ENCODE peak calls at places on chromosomes 5 and 9, in ten cellular contexts. C is AG04450; Q is mammary epithelial cell; Z is H54; S is GM12865; X is EL; H is tibial nerve; N is adrenal gland; I is stimulated activated CD4-positive, alpha-beta T cell treated with anti-CD3 and anti-CD28 coated beads, Interleukin-12 subunit alpha, Interleukin-12 subunit beta, amount 100 ng/mL, for 48 hours; K is OCI-LY7. O is an unnamed sample.

GRCh38 chr9:138100711-138101349 is 223.2 kb downstream of the CACNA1B start:
- DNase-seq in C (no peak), Q (no peak), Z (no peak), S (peak), X (no peak), H (no peak), N (no peak), I (no peak), K (peak), O (no peak)

GRCh38 chr5:97838214-97838613 is 655.2 kb upstream of the RIOK2 start:
- DNase-seq in C (peak), Q (peak), Z (peak), S (peak), X (peak), H (no peak), N (no peak), I (no peak), K (no peak), O (peak)

GRCh38 chr5:71976449-71976848 is 130.8 kb upstream of the MAP1B start:
- DNase-seq in C (no peak), Q (no peak), Z (no peak), S (no peak), X (no peak), H (no peak), N (no peak), I (no peak), K (no peak), O (no peak)

GRCh38 chr9:131530546-131530929 is 525 bp downstream of the UCK1 start:
- DNase-seq in C (no peak), Q (peak), Z (no peak), S (peak), X (peak), H (peak), N (peak), I (no peak), K (peak), O (peak)

GRCh38 chr9:130026583-130027427 is 16.2 kb downstream of the FNBP1 start:
- DNase-seq in C (no peak), Q (no peak), Z (no peak), S (peak), X (no peak), H (no peak), N (no peak), I (no peak), K (peak), O (no peak)

GRCh38 chr5:136703706-136704105 is 338.4 kb upstream of the TRPC7 start:
- DNase-seq in C (no peak), Q (no peak), Z (no peak), S (no peak), X (peak), H (no peak), N (no peak), I (no peak), K (no peak), O (peak)

GRCh38 chr5:68953151-68953884 is 140.5 kb upstream of the SLC30A5 start:
- DNase-seq in C (no peak), Q (no peak), Z (no peak), S (no peak), X (no peak), H (no peak), N (no peak), I (no peak), K (no peak), O (no peak)

GRCh38 chr5:144309265-144309664 is 138.6 kb downstream of the KCTD16 start:
- DNase-seq in C (no peak), Q (no peak), Z (no peak), S (no peak), X (peak), H (no peak), N (peak), I (no peak), K (no peak), O (peak)

O was measured in kidney tubule cell.